ENCODE peak calls at places on chromosomes 7 and 10, in nine cellular contexts. I is NCI-H2029 treated with DMSO at 0.1 percent for 48 hours; A is HT1080; O is activated T-cell treated with anti-CD3 and anti-CD28 coated beads, Interleukin-2, amount 50 U/mL, for 24 hours; F is NB4; E is AG10803; S is lung microvascular endothelial cell; D is NCI-H748 treated with DMSO at 0.1 percent for 48 hours; U is skeletal muscle cell. J is an unnamed sample.

GRCh38 chr7:84187813-84188212 is 6.8 kb downstream of the SEMA3A start:
- DNase-seq in A (peak; percentile 71), I (no peak), S (peak; percentile 2), F (no peak), D (no peak), O (no peak), U (peak; percentile 47), E (no peak), J (no peak)

GRCh38 chr7:44956157-44956766 is 22.6 kb downstream of the MYO1G start:
- DNase-seq in I (no peak), F (peak; percentile 16), A (no peak), S (no peak), D (no peak), U (no peak), O (no peak), E (no peak), J (no peak)

GRCh38 chr7:69431626-69432025 is 166.6 kb upstream of the AUTS2 start:
- DNase-seq in U (no peak), F (no peak), O (no peak), E (peak; percentile 11), I (no peak), D (no peak), A (no peak), S (no peak), J (no peak)

GRCh38 chr10:126571203-126571602 is 99.3 kb downstream of the C10orf90 start:
- DNase-seq in O (no peak), E (no peak), I (no peak), A (no peak), U (no peak), D (no peak), F (no peak), S (no peak), J (no peak)

GRCh38 chr10:54065106-54065505 is 735.9 kb downstream of the PCDH15 start:
- DNase-seq in F (no peak), D (no peak), S (no peak), E (no peak), U (no peak), O (no peak), A (no peak), I (no peak), J (no peak)

GRCh38 chr7:3033136-3033535 is 10.5 kb downstream of the CARD11 start:
- DNase-seq in O (peak; percentile 17), A (no peak), I (no peak), E (no peak), D (no peak), U (no peak), S (no peak), F (no peak), J (no peak)

GRCh38 chr10:103640436-103641181 is 147.1 kb downstream of the NEURL1 start:
- DNase-seq in O (no peak), A (no peak), I (no peak), F (no peak), U (no peak), E (peak; percentile 61), S (no peak), D (no peak), J (no peak)

GRCh38 chr7:80134536-80135305 is at the start of gene GNAI1:
- DNase-seq in O (peak; percentile 54), A (peak; percentile 67), E (peak; percentile 86), D (peak; percentile 50), S (peak; percentile 86), I (no peak), F (peak; percentile 50), U (no peak), J (peak; percentile 91)

GRCh38 chr10:57362811-57363210 is 904.9 kb downstream of the IPMK start:
- DNase-seq in S (no peak), I (no peak), D (peak; percentile 24), F (no peak), E (no peak), A (no peak), U (no peak), O (no peak), J (no peak)

GRCh38 chr7:10401793-10402192 is 571.9 kb upstream of the PHF14 start:
- DNase-seq in F (no peak), U (no peak), I (no peak), E (no peak), A (no peak), O (no peak), D (no peak), S (no peak), J (no peak)

GRCh38 chr10:124746992-124747391 is 2.8 kb upstream of the FAM53B start:
- DNase-seq in F (no peak), E (no peak), D (no peak), I (no peak), O (no peak), U (no peak), A (no peak), S (no peak), J (no peak)

GRCh38 chr7:72272479-72272878 is 139.7 kb downstream of the CALN1 start:
- DNase-seq in D (no peak), O (no peak), U (no peak), E (no peak), S (no peak), F (no peak), A (no peak), I (no peak), J (no peak)

GRCh38 chr10:60495357-60495756 is 105.7 kb upstream of the ANK3 start:
- DNase-seq in S (no peak), O (no peak), F (no peak), I (no peak), A (peak; percentile 44), E (no peak), D (no peak), U (no peak), J (no peak)

GRCh38 chr10:86355571-86356038 is 11.0 kb downstream of the GRID1 start:
- DNase-seq in E (no peak), O (no peak), D (no peak), U (no peak), A (no peak), I (no peak), S (no peak), F (peak; percentile 92), J (no peak)

GRCh38 chr10:127303105-127303504 is 106.7 kb upstream of the INSYN2A start:
- DNase-seq in D (no peak), F (no peak), A (no peak), S (no peak), O (no peak), I (no peak), U (no peak), E (no peak), J (no peak)

GRCh38 chr7:7701513-7701912 is 16.9 kb downstream of the RPA3 start:
- DNase-seq in A (no peak), U (no peak), S (no peak), E (no peak), D (no peak), F (no peak), I (no peak), O (no peak), J (no peak)

GRCh38 chr10:132681858-132682755 is 103.8 kb downstream of the NKX6-2 start:
- DNase-seq in O (no peak), I (no peak), E (no peak), U (no peak), F (no peak), D (no peak), S (no peak), A (no peak), J (no peak)

GRCh38 chr7:148084138-148084537 is 506.4 kb upstream of the C7orf33 start:
- DNase-seq in O (no peak), I (peak; percentile 83), U (peak; percentile 4), F (peak; percentile 63), A (peak; percentile 34), D (peak; percentile 82), S (no peak), E (peak; percentile 72), J (peak; percentile 49)

GRCh38 chr10:22447068-22447467 is 101.8 kb downstream of the SPAG6 start:
- DNase-seq in O (no peak), F (no peak), S (no peak), I (no peak), D (no peak), A (no peak), U (no peak), E (no peak), J (no peak)

GRCh38 chr10:77240042-77240619 is 397.5 kb downstream of the KCNMA1 start:
- DNase-seq in I (no peak), A (no peak), F (no peak), O (no peak), U (no peak), D (no peak), S (no peak), E (no peak), J (no peak)

GRCh38 chr7:71404701-71405345 is 272.9 kb downstream of the GALNT17 start:
- DNase-seq in I (no peak), S (no peak), O (no peak), F (no peak), E (no peak), D (no peak), A (no peak), U (no peak), J (no peak)

GRCh38 chr10:112654794-112655193 is 207.8 kb downstream of the VTI1A start:
- DNase-seq in F (no peak), O (no peak), U (no peak), I (no peak), A (no peak), S (no peak), E (no peak), D (no peak), J (no peak)

GRCh38 chr10:34547695-34548094 is 267.4 kb downstream of the PARD3 start:
- DNase-seq in O (no peak), S (no peak), I (no peak), F (no peak), D (no peak), E (no peak), A (no peak), U (no peak), J (no peak)

GRCh38 chr10:3803884-3804741 is 19.1 kb upstream of the KLF6 start:
- DNase-seq in I (no peak), D (peak; percentile 29), U (no peak), S (peak; percentile 62), E (peak; percentile 43), O (peak; percentile 74), F (peak; percentile 74), A (no peak), J (peak; percentile 17)

GRCh38 chr7:134798155-134798554 is 18.7 kb downstream of the CALD1 start:
- DNase-seq in S (no peak), I (no peak), A (no peak), F (no peak), E (no peak), U (no peak), O (no peak), D (no peak), J (no peak)

GRCh38 chr10:106795619-106796018 is 368.9 kb downstream of the SORCS1 start:
- DNase-seq in I (no peak), S (no peak), F (peak; percentile 54), O (no peak), E (no peak), A (peak; percentile 20), U (no peak), D (no peak), J (no peak)

GRCh38 chr10:66827353-66827752 is 98.5 kb upstream of the LRRTM3 start:
- DNase-seq in U (no peak), S (no peak), D (no peak), A (peak; percentile 87), F (no peak), O (no peak), E (peak; percentile 40), I (no peak), J (no peak)

GRCh38 chr10:124030711-124031110 is 62.7 kb downstream of the CHST15 start:
- DNase-seq in S (no peak), I (no peak), F (no peak), A (no peak), O (no peak), D (no peak), U (no peak), E (no peak), J (no peak)

GRCh38 chr7:118003438-118003837 is 130.2 kb upstream of the CTTNBP2 start:
- DNase-seq in E (no peak), F (peak; percentile 9), D (no peak), I (no peak), A (no peak), U (no peak), O (no peak), S (no peak), J (no peak)

GRCh38 chr7:156614434-156615264 is 25.9 kb upstream of the RNF32 start:
- DNase-seq in F (no peak), S (no peak), I (no peak), O (no peak), D (peak; percentile 31), U (no peak), A (no peak), E (no peak), J (no peak)

GRCh38 chr7:90271753-90272152 is 26.8 kb downstream of the CFAP69 start:
- DNase-seq in F (no peak), I (no peak), D (no peak), O (no peak), A (peak; percentile 15), S (no peak), U (peak; percentile 50), E (peak; percentile 88), J (no peak)

J was measured in ureter.